ENCODE peak calls at places on chromosomes 5 and 9, in nine cellular contexts. One of them, this sample, is unnamed.

GRCh38 chr9:92633879-92634278 is 36.1 kb downstream of the IPPK start:
- DNase-seq in lower lobe of right lung: peak
- DNase-seq in choroid plexus epithelial cell: no peak
- DNase-seq in testis: peak
- DNase-seq in cardiac fibroblast: no peak
- DNase-seq in coronary artery: peak
- DNase-seq in AG04450: no peak
- DNase-seq in fibroblast of pulmonary artery: no peak
- DNase-seq in right atrium auricular region: peak
- DNase-seq in this sample: no peak

GRCh38 chr9:13383216-13383615 is 103.7 kb upstream of the MPDZ start:
- DNase-seq in lower lobe of right lung: no peak
- DNase-seq in choroid plexus epithelial cell: no peak
- DNase-seq in testis: no peak
- DNase-seq in cardiac fibroblast: no peak
- DNase-seq in coronary artery: no peak
- DNase-seq in AG04450: no peak
- DNase-seq in fibroblast of pulmonary artery: no peak
- DNase-seq in right atrium auricular region: no peak
- DNase-seq in this sample: no peak

GRCh38 chr5:141966963-141967333 is 2.0 kb upstream of the RNF14 start:
- DNase-seq in lower lobe of right lung: no peak
- DNase-seq in choroid plexus epithelial cell: no peak
- DNase-seq in testis: no peak
- DNase-seq in cardiac fibroblast: no peak
- DNase-seq in coronary artery: no peak
- DNase-seq in AG04450: no peak
- DNase-seq in fibroblast of pulmonary artery: no peak
- DNase-seq in right atrium auricular region: no peak
- DNase-seq in this sample: no peak

GRCh38 chr5:120872292-120872691 is 408.2 kb downstream of the PRR16 start:
- DNase-seq in lower lobe of right lung: no peak
- DNase-seq in choroid plexus epithelial cell: no peak
- DNase-seq in testis: no peak
- DNase-seq in cardiac fibroblast: peak
- DNase-seq in coronary artery: no peak
- DNase-seq in AG04450: no peak
- DNase-seq in fibroblast of pulmonary artery: no peak
- DNase-seq in right atrium auricular region: no peak
- DNase-seq in this sample: no peak

GRCh38 chr5:121497176-121497575 is 354.5 kb upstream of the FTMT start:
- DNase-seq in lower lobe of right lung: no peak
- DNase-seq in choroid plexus epithelial cell: no peak
- DNase-seq in testis: no peak
- DNase-seq in cardiac fibroblast: no peak
- DNase-seq in coronary artery: no peak
- DNase-seq in AG04450: no peak
- DNase-seq in fibroblast of pulmonary artery: peak
- DNase-seq in right atrium auricular region: no peak
- DNase-seq in this sample: no peak

GRCh38 chr5:38165435-38165834 is 92.9 kb upstream of the EGFLAM start:
- DNase-seq in lower lobe of right lung: no peak
- DNase-seq in choroid plexus epithelial cell: no peak
- DNase-seq in testis: no peak
- DNase-seq in cardiac fibroblast: no peak
- DNase-seq in coronary artery: no peak
- DNase-seq in AG04450: no peak
- DNase-seq in fibroblast of pulmonary artery: no peak
- DNase-seq in right atrium auricular region: no peak
- DNase-seq in this sample: no peak

GRCh38 chr9:95226921-95227320 is 90.6 kb downstream of the FANCC start:
- DNase-seq in lower lobe of right lung: no peak
- DNase-seq in choroid plexus epithelial cell: no peak
- DNase-seq in testis: no peak
- DNase-seq in cardiac fibroblast: no peak
- DNase-seq in coronary artery: no peak
- DNase-seq in AG04450: no peak
- DNase-seq in fibroblast of pulmonary artery: no peak
- DNase-seq in right atrium auricular region: no peak
- DNase-seq in this sample: no peak

GRCh38 chr9:127455299-127455992 is 4.1 kb downstream of the LRSAM1 start:
- DNase-seq in lower lobe of right lung: peak
- DNase-seq in choroid plexus epithelial cell: no peak
- DNase-seq in testis: peak
- DNase-seq in cardiac fibroblast: no peak
- DNase-seq in coronary artery: no peak
- DNase-seq in AG04450: no peak
- DNase-seq in fibroblast of pulmonary artery: no peak
- DNase-seq in right atrium auricular region: no peak
- DNase-seq in this sample: no peak

GRCh38 chr5:82419559-82420332 is 141.6 kb upstream of the RPS23 start:
- DNase-seq in lower lobe of right lung: no peak
- DNase-seq in choroid plexus epithelial cell: no peak
- DNase-seq in testis: no peak
- DNase-seq in cardiac fibroblast: no peak
- DNase-seq in coronary artery: no peak
- DNase-seq in AG04450: no peak
- DNase-seq in fibroblast of pulmonary artery: no peak
- DNase-seq in right atrium auricular region: no peak
- DNase-seq in this sample: no peak

GRCh38 chr5:167709625-167710024 is 581.8 kb upstream of the WWC1 start:
- DNase-seq in lower lobe of right lung: no peak
- DNase-seq in choroid plexus epithelial cell: no peak
- DNase-seq in testis: no peak
- DNase-seq in cardiac fibroblast: no peak
- DNase-seq in coronary artery: no peak
- DNase-seq in AG04450: no peak
- DNase-seq in fibroblast of pulmonary artery: no peak
- DNase-seq in right atrium auricular region: no peak
- DNase-seq in this sample: no peak

GRCh38 chr5:150538007-150538917 is 30.3 kb downstream of the NDST1 start:
- DNase-seq in lower lobe of right lung: no peak
- DNase-seq in choroid plexus epithelial cell: peak
- DNase-seq in testis: no peak
- DNase-seq in cardiac fibroblast: peak
- DNase-seq in coronary artery: no peak
- DNase-seq in AG04450: no peak
- DNase-seq in fibroblast of pulmonary artery: peak
- DNase-seq in right atrium auricular region: no peak
- DNase-seq in this sample: no peak

GRCh38 chr5:87113848-87114247 is 153.8 kb upstream of the RASA1 start:
- DNase-seq in lower lobe of right lung: no peak
- DNase-seq in choroid plexus epithelial cell: peak
- DNase-seq in testis: no peak
- DNase-seq in cardiac fibroblast: peak
- DNase-seq in coronary artery: no peak
- DNase-seq in AG04450: peak
- DNase-seq in fibroblast of pulmonary artery: peak
- DNase-seq in right atrium auricular region: no peak
- DNase-seq in this sample: no peak

GRCh38 chr5:176886336-176887251 is 12.6 kb downstream of the HK3 start:
- DNase-seq in lower lobe of right lung: peak
- DNase-seq in choroid plexus epithelial cell: no peak
- DNase-seq in testis: no peak
- DNase-seq in cardiac fibroblast: no peak
- DNase-seq in coronary artery: no peak
- DNase-seq in AG04450: no peak
- DNase-seq in fibroblast of pulmonary artery: peak
- DNase-seq in right atrium auricular region: no peak
- DNase-seq in this sample: no peak

GRCh38 chr5:95923918-95924559 is 37.6 kb downstream of the ELL2 start:
- DNase-seq in lower lobe of right lung: no peak
- DNase-seq in choroid plexus epithelial cell: peak
- DNase-seq in testis: no peak
- DNase-seq in cardiac fibroblast: no peak
- DNase-seq in coronary artery: no peak
- DNase-seq in AG04450: no peak
- DNase-seq in fibroblast of pulmonary artery: no peak
- DNase-seq in right atrium auricular region: no peak
- DNase-seq in this sample: no peak

DNA sequence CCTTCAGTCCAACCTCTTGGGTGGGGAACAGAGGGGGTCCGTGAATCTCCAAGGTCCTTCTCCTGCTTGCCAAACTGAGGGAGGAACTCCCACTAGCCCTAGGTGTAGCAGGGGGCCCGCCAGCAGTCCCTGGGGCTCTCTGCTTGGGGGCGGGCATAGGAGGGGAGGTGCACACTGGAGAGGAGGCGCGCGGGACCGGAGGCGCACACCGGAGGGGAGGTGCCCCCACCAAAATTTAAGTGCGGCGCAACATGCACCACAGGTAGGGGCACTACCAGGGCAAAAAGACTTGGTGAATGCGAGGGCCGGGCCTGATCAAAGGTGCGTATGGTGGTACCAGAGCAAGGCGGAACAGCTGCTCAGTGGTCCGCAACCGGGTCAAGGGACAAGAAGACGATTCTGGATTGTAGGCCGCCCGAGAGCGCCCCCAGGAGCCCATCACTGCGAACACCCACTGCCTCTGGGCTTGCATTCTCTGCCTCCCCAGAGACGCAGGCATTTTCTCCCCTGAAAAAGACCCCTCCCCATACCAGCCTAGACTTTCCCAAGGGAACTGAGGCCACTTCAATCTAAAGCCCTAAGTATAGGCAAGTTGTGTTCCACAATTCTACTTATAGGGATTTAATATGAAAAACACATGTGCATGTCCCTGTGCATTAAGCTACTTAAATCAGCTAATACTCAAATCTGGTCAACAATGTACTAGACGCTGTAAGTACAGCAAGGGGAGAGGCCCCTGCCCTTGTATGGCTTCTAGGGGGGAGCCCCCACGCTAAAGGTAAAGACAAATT is 50.6 kb downstream of the TGFBI start:
- DNase-seq in lower lobe of right lung: no peak
- DNase-seq in choroid plexus epithelial cell: no peak
- DNase-seq in testis: no peak
- DNase-seq in cardiac fibroblast: no peak
- DNase-seq in coronary artery: no peak
- DNase-seq in AG04450: no peak
- DNase-seq in fibroblast of pulmonary artery: no peak
- DNase-seq in right atrium auricular region: no peak
- DNase-seq in this sample: no peak
- TF ChIP-seq CTCF in lower lobe of right lung: peak
- TF ChIP-seq CTCF in choroid plexus epithelial cell: peak
- TF ChIP-seq CTCF in testis: no peak
- TF ChIP-seq CTCF in cardiac fibroblast: no peak
- TF ChIP-seq CTCF in coronary artery: no peak
- TF ChIP-seq CTCF in AG04450: no peak
- TF ChIP-seq CTCF in fibroblast of pulmonary artery: peak
- TF ChIP-seq CTCF in right atrium auricular region: no peak
- TF ChIP-seq CTCF in this sample: no peak

DNA sequence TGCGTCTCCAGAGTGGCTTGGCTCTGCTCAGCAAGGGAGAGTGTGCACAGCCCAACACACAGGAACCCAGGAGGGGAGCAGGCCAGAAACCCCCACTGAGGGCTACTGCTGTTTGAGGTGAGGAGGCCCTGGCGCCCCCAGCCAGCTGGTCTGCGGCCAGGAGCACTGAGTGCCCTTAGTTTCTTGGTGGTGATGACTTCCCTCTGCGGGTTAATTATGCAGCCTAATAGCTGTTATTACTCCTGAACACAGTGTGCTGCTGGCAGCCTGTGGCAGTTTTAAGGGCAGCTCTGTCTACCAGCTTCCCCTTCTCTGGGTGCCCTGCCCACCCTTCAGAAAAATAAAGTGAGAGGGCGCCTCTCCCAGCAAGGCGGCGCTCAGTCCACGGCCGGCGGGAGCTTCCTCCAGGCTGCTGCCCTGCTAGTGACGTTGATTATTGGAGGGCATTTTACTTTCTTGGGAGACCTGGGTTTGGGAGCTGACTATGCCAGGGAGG is 19.2 kb downstream of the GADD45G start:
- DNase-seq in lower lobe of right lung: peak
- DNase-seq in choroid plexus epithelial cell: no peak
- DNase-seq in testis: no peak
- DNase-seq in cardiac fibroblast: no peak
- DNase-seq in coronary artery: no peak
- DNase-seq in AG04450: no peak
- DNase-seq in fibroblast of pulmonary artery: no peak
- DNase-seq in right atrium auricular region: no peak
- DNase-seq in this sample: no peak
- TF ChIP-seq CTCF in lower lobe of right lung: peak
- TF ChIP-seq CTCF in choroid plexus epithelial cell: no peak
- TF ChIP-seq CTCF in testis: no peak
- TF ChIP-seq CTCF in cardiac fibroblast: no peak
- TF ChIP-seq CTCF in coronary artery: no peak
- TF ChIP-seq CTCF in AG04450: no peak
- TF ChIP-seq CTCF in fibroblast of pulmonary artery: no peak
- TF ChIP-seq CTCF in right atrium auricular region: peak
- TF ChIP-seq CTCF in this sample: no peak

GRCh38 chr5:173806270-173807035 is 81.7 kb upstream of the CPEB4 start:
- DNase-seq in lower lobe of right lung: no peak
- DNase-seq in choroid plexus epithelial cell: no peak
- DNase-seq in testis: no peak
- DNase-seq in cardiac fibroblast: no peak
- DNase-seq in coronary artery: no peak
- DNase-seq in AG04450: no peak
- DNase-seq in fibroblast of pulmonary artery: no peak
- DNase-seq in right atrium auricular region: no peak
- DNase-seq in this sample: no peak

GRCh38 chr5:173802670-173803165 is 85.4 kb upstream of the CPEB4 start:
- DNase-seq in lower lobe of right lung: peak
- DNase-seq in choroid plexus epithelial cell: peak
- DNase-seq in testis: no peak
- DNase-seq in cardiac fibroblast: peak
- DNase-seq in coronary artery: no peak
- DNase-seq in AG04450: no peak
- DNase-seq in fibroblast of pulmonary artery: peak
- DNase-seq in right atrium auricular region: peak
- DNase-seq in this sample: no peak

GRCh38 chr5:173801006-173801405 is 87.1 kb upstream of the CPEB4 start:
- DNase-seq in lower lobe of right lung: no peak
- DNase-seq in choroid plexus epithelial cell: no peak
- DNase-seq in testis: no peak
- DNase-seq in cardiac fibroblast: no peak
- DNase-seq in coronary artery: no peak
- DNase-seq in AG04450: no peak
- DNase-seq in fibroblast of pulmonary artery: no peak
- DNase-seq in right atrium auricular region: no peak
- DNase-seq in this sample: no peak

GRCh38 chr5:173807150-173807784 is 80.9 kb upstream of the CPEB4 start:
- DNase-seq in lower lobe of right lung: no peak
- DNase-seq in choroid plexus epithelial cell: no peak
- DNase-seq in testis: peak
- DNase-seq in cardiac fibroblast: no peak
- DNase-seq in coronary artery: no peak
- DNase-seq in AG04450: no peak
- DNase-seq in fibroblast of pulmonary artery: no peak
- DNase-seq in right atrium auricular region: no peak
- DNase-seq in this sample: no peak

GRCh38 chr5:173804579-173804978 is 83.6 kb upstream of the CPEB4 start:
- DNase-seq in lower lobe of right lung: no peak
- DNase-seq in choroid plexus epithelial cell: no peak
- DNase-seq in testis: no peak
- DNase-seq in cardiac fibroblast: no peak
- DNase-seq in coronary artery: no peak
- DNase-seq in AG04450: no peak
- DNase-seq in fibroblast of pulmonary artery: no peak
- DNase-seq in right atrium auricular region: no peak
- DNase-seq in this sample: no peak
- TF ChIP-seq CTCF in lower lobe of right lung: no peak
- TF ChIP-seq CTCF in choroid plexus epithelial cell: no peak
- TF ChIP-seq CTCF in testis: no peak
- TF ChIP-seq CTCF in cardiac fibroblast: no peak
- TF ChIP-seq CTCF in coronary artery: no peak
- TF ChIP-seq CTCF in AG04450: no peak
- TF ChIP-seq CTCF in fibroblast of pulmonary artery: no peak
- TF ChIP-seq CTCF in right atrium auricular region: no peak
- TF ChIP-seq CTCF in this sample: no peak

GRCh38 chr9:123749580-123750202 is 180.2 kb downstream of the DENND1A start:
- DNase-seq in lower lobe of right lung: no peak
- DNase-seq in choroid plexus epithelial cell: peak
- DNase-seq in testis: no peak
- DNase-seq in cardiac fibroblast: no peak
- DNase-seq in coronary artery: no peak
- DNase-seq in AG04450: no peak
- DNase-seq in fibroblast of pulmonary artery: no peak
- DNase-seq in right atrium auricular region: no peak
- DNase-seq in this sample: no peak
- TF ChIP-seq CTCF in lower lobe of right lung: no peak
- TF ChIP-seq CTCF in choroid plexus epithelial cell: no peak
- TF ChIP-seq CTCF in testis: no peak
- TF ChIP-seq CTCF in cardiac fibroblast: no peak
- TF ChIP-seq CTCF in coronary artery: no peak
- TF ChIP-seq CTCF in AG04450: no peak
- TF ChIP-seq CTCF in fibroblast of pulmonary artery: no peak
- TF ChIP-seq CTCF in right atrium auricular region: no peak
- TF ChIP-seq CTCF in this sample: no peak

This sample was measured in glutamatergic neuron.